ENCODE peak calls at places on chromosomes 11 and 22, in six cellular contexts. J is tibial artery; M is stomach; Q is CD8-positive, alpha-beta T cell; X is neuronal stem cell; C is effector memory CD4-positive, alpha-beta T cell. Y is an unnamed sample.

GRCh38 chr11:15893080-15893492 is 463.3 kb downstream of the SOX6 start:
- DNase-seq in C (no peak), X (no peak), J (no peak), Q (no peak), M (no peak), Y (no peak)

GRCh38 chr11:7571640-7572000 is 57.8 kb downstream of the PPFIBP2 start:
- DNase-seq in M (peak; percentile 79), X (peak; percentile 67), C (no peak), J (peak; percentile 71), Q (no peak), Y (peak; percentile 81)

GRCh38 chr11:130782361-130783221 is 133.7 kb downstream of the SNX19 start:
- DNase-seq in C (no peak), J (peak; percentile 49), M (no peak), Q (no peak), X (no peak), Y (peak; percentile 66)

GRCh38 chr11:7572001-7572712 is 58.4 kb downstream of the PPFIBP2 start:
- DNase-seq in Q (no peak), J (no peak), C (no peak), X (no peak), M (peak; percentile 42), Y (no peak)

GRCh38 chr11:35111171-35112055 is 27.6 kb upstream of the CD44 start:
- DNase-seq in X (no peak), C (no peak), J (no peak), M (no peak), Q (no peak), Y (no peak)

GRCh38 chr11:63888170-63889086 is 28.5 kb downstream of the RCOR2 start:
- DNase-seq in M (peak; percentile 83), C (peak; percentile 65), X (no peak), Q (peak; percentile 49), J (peak; percentile 65), Y (peak; percentile 73)

GRCh38 chr11:115656041-115656440 is 151.8 kb upstream of the CADM1 start:
- DNase-seq in J (no peak), X (no peak), M (no peak), Q (no peak), C (no peak), Y (no peak)

GRCh38 chr22:48827228-48827810 is 1000.4 kb downstream of the BRD1 start:
- DNase-seq in C (no peak), M (no peak), X (no peak), Q (no peak), J (no peak), Y (no peak)

GRCh38 chr11:79045811-79046304 is 395.0 kb downstream of the TENM4 start:
- DNase-seq in J (no peak), X (no peak), M (no peak), Q (no peak), C (no peak), Y (no peak)

GRCh38 chr22:28817919-28818859 is 17.8 kb upstream of the XBP1 start:
- DNase-seq in C (no peak), J (no peak), X (no peak), M (peak; percentile 89), Q (no peak), Y (no peak)

GRCh38 chr11:134037093-134037908 is 31.6 kb upstream of the JAM3 start:
- DNase-seq in M (peak; percentile 65), C (peak; percentile 56), X (no peak), Q (peak; percentile 19), J (peak; percentile 66), Y (peak; percentile 75)

GRCh38 chr22:39434243-39434653 is 22.6 kb upstream of the MGAT3 start:
- DNase-seq in X (no peak), M (no peak), Q (no peak), C (no peak), J (no peak), Y (peak; percentile 74)

GRCh38 chr11:112294688-112295340 is 34.2 kb upstream of the PLET1 start:
- DNase-seq in J (no peak), Q (no peak), X (no peak), M (no peak), C (no peak), Y (no peak)

GRCh38 chr22:44540756-44541670 is 43.0 kb upstream of the RTL6 start:
- DNase-seq in X (no peak), J (no peak), C (no peak), Q (no peak), M (no peak), Y (no peak)

GRCh38 chr11:102924851-102925380 is 30.6 kb downstream of the MMP13 start:
- DNase-seq in Q (no peak), X (no peak), M (no peak), C (no peak), J (no peak), Y (no peak)

GRCh38 chr11:45304992-45305335 is 18.8 kb upstream of the SYT13 start:
- DNase-seq in M (no peak), Q (no peak), J (no peak), C (no peak), X (no peak), Y (peak; percentile 30)

GRCh38 chr11:59857444-59858434 is 8.5 kb downstream of the TCN1 start:
- DNase-seq in M (no peak), X (no peak), J (no peak), Q (no peak), C (peak; percentile 4), Y (no peak)

GRCh38 chr11:36684840-36685800 is 87.1 kb upstream of the RAG2 start:
- DNase-seq in M (no peak), Q (peak; percentile 9), J (no peak), C (peak; percentile 0), X (no peak), Y (no peak)

GRCh38 chr22:20509344-20510047 is 2.1 kb downstream of the MED15 start:
- DNase-seq in X (no peak), Q (no peak), M (peak; percentile 67), C (peak; percentile 38), J (peak; percentile 86), Y (peak; percentile 89)

GRCh38 chr11:108223449-108224149 is 732 bp downstream of the ATM start:
- DNase-seq in Q (no peak), M (no peak), X (no peak), J (peak; percentile 23), C (no peak), Y (no peak)

GRCh38 chr11:66267379-66268209 is 845 bp upstream of the RAB1B start:
- DNase-seq in Q (peak; percentile 69), M (peak; percentile 89), J (peak; percentile 90), C (peak; percentile 78), X (peak; percentile 86), Y (peak; percentile 91)

GRCh38 chr11:91244921-91245320 is 979.7 kb upstream of the FAT3 start:
- DNase-seq in Q (no peak), C (no peak), M (no peak), X (no peak), J (no peak), Y (no peak)

GRCh38 chr11:70572974-70573260 is 174.6 kb downstream of the CTTN start:
- DNase-seq in X (no peak), Q (no peak), M (no peak), J (no peak), C (no peak), Y (no peak)

GRCh38 chr11:70577258-70577603 is 178.9 kb downstream of the CTTN start:
- DNase-seq in J (no peak), X (no peak), Q (no peak), M (no peak), C (no peak), Y (no peak)

GRCh38 chr11:70573701-70574151 is 175.4 kb downstream of the CTTN start:
- DNase-seq in X (no peak), C (no peak), M (no peak), Q (no peak), J (no peak), Y (no peak)

GRCh38 chr11:70575396-70576060 is 177.2 kb downstream of the CTTN start:
- DNase-seq in J (no peak), Q (no peak), X (no peak), C (no peak), M (no peak), Y (no peak)

DNA sequence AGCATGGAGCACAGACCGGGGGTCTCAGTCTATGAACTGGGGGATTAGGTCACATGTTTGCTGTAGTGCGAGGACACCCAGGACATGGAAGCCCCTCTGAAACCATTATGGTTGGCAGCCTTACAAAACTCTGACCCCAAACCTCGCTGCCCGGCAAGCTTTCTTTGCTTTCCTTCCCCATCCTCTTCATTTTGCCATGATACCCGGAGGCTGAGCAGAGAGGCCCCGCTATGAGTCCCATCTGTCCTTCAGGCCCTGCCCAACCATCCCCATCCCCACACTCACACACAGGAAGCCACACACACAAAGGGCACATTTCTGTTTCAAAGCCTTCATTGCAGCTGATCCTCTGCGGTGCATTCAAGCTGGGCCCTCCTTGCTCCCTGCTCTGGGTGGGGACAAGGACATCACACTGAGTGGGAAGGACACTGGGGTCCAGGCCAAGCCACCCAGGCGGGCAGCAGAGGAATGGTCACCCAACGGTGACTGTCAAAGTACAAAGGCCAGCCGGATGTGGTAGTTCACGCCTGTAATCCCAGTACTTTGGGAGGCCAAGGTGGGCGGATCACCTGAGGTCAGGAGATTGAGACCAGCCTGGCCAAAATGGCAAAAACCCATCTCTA is 176.5 kb downstream of the CTTN start:
- DNase-seq in Q (no peak), J (no peak), C (no peak), M (no peak), X (no peak), Y (no peak)
- H3K9me3 ChIP-seq in Q (no peaks in the 10 kb centered on the region), J (no peaks in the 10 kb centered on the region), C (no peaks in the 10 kb centered on the region), M (no peaks in the 10 kb centered on the region), X (no peaks in the 10 kb centered on the region), Y (no peaks in the 10 kb centered on the region)

DNA sequence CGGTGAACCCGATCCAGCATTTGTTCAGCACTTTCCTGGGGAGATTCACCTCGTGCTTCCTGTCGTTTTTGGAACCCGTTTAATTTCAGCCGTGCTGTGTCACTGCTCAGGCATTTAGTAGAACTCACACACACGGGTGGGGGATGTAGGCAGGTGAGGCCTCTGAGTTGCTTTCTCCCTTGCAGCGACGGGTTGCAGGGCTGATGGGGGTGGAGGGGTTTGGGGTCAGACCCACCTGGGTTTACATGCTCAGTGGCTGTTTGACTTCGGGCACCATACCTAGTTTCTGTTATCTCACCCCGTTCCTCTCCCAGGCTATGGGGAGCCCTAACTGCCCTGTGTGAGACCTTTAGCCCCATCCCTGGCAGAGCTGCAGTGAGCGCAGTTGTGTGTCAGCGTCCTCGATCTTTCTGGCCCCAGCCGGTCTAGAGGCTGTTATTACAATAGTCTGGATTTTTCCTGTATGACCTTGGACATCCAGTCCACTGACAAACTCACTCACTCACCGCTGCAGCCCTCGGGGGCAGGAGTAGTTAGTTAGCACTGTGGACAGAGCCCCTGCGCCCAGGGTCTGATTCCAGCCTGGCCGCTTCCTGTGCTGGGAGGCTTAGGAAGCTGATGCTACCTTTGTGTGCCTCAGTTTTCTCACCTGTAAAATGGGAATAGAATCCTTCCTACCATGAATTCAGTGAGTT is 2.6 kb downstream of the LRP5 start:
- DNase-seq in C (no peak), Q (no peak), M (no peak), X (no peak), J (no peak), Y (no peak)
- H3K4me3 ChIP-seq in C (no peak overlapping the region), Q (no peak overlapping the region), M (peak overlapping the region; percentile 71), X (peak overlapping the region; percentile 95), J (peak overlapping the region; percentile 79), Y (no peak overlapping the region)

GRCh38 chr11:86784247-86784681 is 16.1 kb upstream of the PRSS23 start:
- DNase-seq in M (no peak), Q (no peak), X (no peak), J (no peak), C (no peak), Y (no peak)
- H3K27ac ChIP-seq in M (no peak overlapping the region), Q (no peak overlapping the region), X (no peak overlapping the region), J (no peak overlapping the region), C (no peak overlapping the region), Y (no peak overlapping the region)

GRCh38 chr11:43447124-43447523 is 88.4 kb downstream of the TTC17 start:
- DNase-seq in C (no peak), Q (no peak), M (no peak), J (no peak), X (no peak), Y (no peak)
- H3K9me3 ChIP-seq in C (no peaks in the 10 kb centered on the region), Q (no peaks in the 10 kb centered on the region), M (no peaks in the 10 kb centered on the region), J (no peaks in the 10 kb centered on the region), X (no peaks in the 10 kb centered on the region), Y (no peaks in the 10 kb centered on the region)

GRCh38 chr11:119335655-119336543 is 1.6 kb downstream of the RNF26 start:
- DNase-seq in M (no peak), C (no peak), X (no peak), Q (no peak), J (no peak), Y (no peak)
- H3K4me3 ChIP-seq in M (no peak overlapping the region), C (no peak overlapping the region), X (peak overlapping the region; percentile 98), Q (no peak overlapping the region), J (peak overlapping the region; percentile 98), Y (no peak overlapping the region)

Y was measured in right atrium auricular region.